ENCODE peak calls at places on chromosomes 12 and 14, in five cellular contexts. S, Z, N, D and A are unnamed samples.

GRCh38 chr14:83485591-83485990 is 1951.9 kb upstream of the SEL1L start:
- DNase-seq in N (no peak), S (no peak), D (no peak), Z (no peak), A (no peak)

GRCh38 chr12:5383961-5384360 is 47.9 kb upstream of the NTF3 start:
- DNase-seq in Z (no peak), D (no peak), S (no peak), N (no peak), A (no peak)

GRCh38 chr12:119180380-119181040 is 1.8 kb downstream of the HSPB8 start:
- DNase-seq in Z (peak), D (no peak), N (no peak), S (peak), A (peak)

GRCh38 chr14:59707778-59708635 is 131.4 kb upstream of the CCDC175 start:
- DNase-seq in D (no peak), S (no peak), Z (no peak), N (no peak), A (no peak)

GRCh38 chr14:73097421-73097820 is 38.9 kb upstream of the PSEN1 start:
- DNase-seq in S (no peak), D (no peak), Z (no peak), N (no peak), A (no peak)

GRCh38 chr12:117036046-117036445 is 63.2 kb downstream of the TESC start:
- DNase-seq in S (no peak), N (no peak), D (no peak), Z (no peak), A (no peak)

GRCh38 chr12:1814266-1814665 is 6.1 kb upstream of the LRTM2 start:
- DNase-seq in N (no peak), S (no peak), Z (no peak), D (no peak), A (no peak)

GRCh38 chr12:124006582-124007170 is 33.7 kb downstream of the ZNF664 start:
- DNase-seq in S (no peak), D (no peak), Z (no peak), N (no peak), A (no peak)

GRCh38 chr14:100764716-100765115 is 38.0 kb downstream of the DLK1 start:
- DNase-seq in Z (peak), S (no peak), N (no peak), D (no peak), A (no peak)

GRCh38 chr12:4156317-4156716 is 117.2 kb upstream of the CCND2 start:
- DNase-seq in N (no peak), Z (no peak), S (no peak), D (no peak), A (no peak)

GRCh38 chr14:33978892-33979612 is 28.2 kb upstream of the EGLN3 start:
- DNase-seq in S (no peak), N (no peak), Z (no peak), D (no peak), A (no peak)

GRCh38 chr12:2358986-2359658 is 306.3 kb downstream of the CACNA1C start:
- DNase-seq in Z (no peak), S (no peak), D (no peak), N (no peak), A (no peak)

GRCh38 chr12:120110550-120111501 is 5.7 kb downstream of the RAB35 start:
- DNase-seq in N (no peak), D (no peak), Z (peak), S (no peak), A (no peak)

GRCh38 chr14:67998804-67999203 is 179.2 kb downstream of the RAD51B start:
- DNase-seq in S (no peak), D (no peak), N (no peak), Z (no peak), A (no peak)

GRCh38 chr14:103679351-103679750 is 35.9 kb downstream of the XRCC3 start:
- DNase-seq in N (no peak), Z (peak), S (peak), D (no peak), A (peak)

GRCh38 chr12:86414201-86414600 is 158.0 kb upstream of the MGAT4C start:
- DNase-seq in S (no peak), D (no peak), N (no peak), Z (no peak), A (no peak)

GRCh38 chr14:51446771-51447170 is 204.9 kb upstream of the FRMD6 start:
- DNase-seq in D (no peak), N (no peak), S (no peak), Z (no peak), A (no peak)

GRCh38 chr12:117985182-117985581 is 16.4 kb upstream of the KSR2 start:
- DNase-seq in Z (no peak), D (no peak), N (no peak), S (no peak), A (no peak)

GRCh38 chr12:128918481-128918880 is 65.2 kb downstream of the GLT1D1 start:
- DNase-seq in N (no peak), Z (no peak), S (no peak), D (no peak), A (no peak)

GRCh38 chr12:123512838-123513665 is 20.5 kb downstream of the RILPL1 start:
- DNase-seq in Z (no peak), S (no peak), D (no peak), N (no peak), A (no peak)

GRCh38 chr12:110561471-110562201 is 21.5 kb downstream of the PPTC7 start:
- DNase-seq in Z (no peak), D (no peak), N (no peak), S (no peak), A (no peak)

GRCh38 chr12:6635856-6636521 is at the start of gene LPAR5:
- DNase-seq in Z (peak), N (no peak), S (no peak), D (peak), A (no peak)

GRCh38 chr12:26633591-26634210 is 199.3 kb downstream of the ITPR2 start:
- DNase-seq in N (no peak), S (no peak), D (no peak), Z (no peak), A (no peak)

GRCh38 chr12:104282109-104282508 is 21.4 kb upstream of the EID3 start:
- DNase-seq in D (no peak), Z (no peak), N (no peak), S (no peak), A (no peak)

GRCh38 chr12:30010071-30011052 is 226.6 kb upstream of the TMTC1 start:
- DNase-seq in S (no peak), N (no peak), D (no peak), Z (no peak), A (no peak)

GRCh38 chr12:66191547-66192126 is 2.6 kb downstream of the IRAK3 start:
- DNase-seq in N (no peak), Z (no peak), S (no peak), D (no peak), A (no peak)

GRCh38 chr12:77003244-77003643 is 62.1 kb downstream of the E2F7 start:
- DNase-seq in N (no peak), Z (no peak), D (no peak), S (no peak), A (no peak)

GRCh38 chr12:48390026-48390425 is 39.3 kb upstream of the ZNF641 start:
- DNase-seq in S (no peak), N (no peak), D (no peak), Z (no peak), A (no peak)

GRCh38 chr12:4037747-4038312 is 164.6 kb upstream of the PARP11 start:
- DNase-seq in Z (no peak), N (no peak), S (peak), D (no peak), A (peak)

GRCh38 chr14:61526405-61527312 is 168.7 kb upstream of the HIF1A start:
- DNase-seq in N (no peak), S (no peak), D (no peak), Z (peak), A (peak)

GRCh38 chr12:27109339-27110023 is 27.1 kb upstream of the C12orf71 start:
- DNase-seq in D (no peak), N (no peak), Z (no peak), S (peak), A (no peak)

GRCh38 chr14:71103662-71104484 is 196.6 kb downstream of the PCNX1 start:
- DNase-seq in Z (no peak), D (peak), N (no peak), S (peak), A (no peak)

GRCh38 chr12:5197127-5197526 is 153.4 kb downstream of the KCNA5 start:
- DNase-seq in Z (no peak), N (no peak), D (no peak), S (no peak), A (no peak)

GRCh38 chr12:21657336-21658077 is at the start of gene LDHB:
- DNase-seq in S (peak), Z (peak), N (peak), D (peak), A (peak)

GRCh38 chr12:49198431-49199155 is 9.7 kb upstream of the TUBA1A start:
- DNase-seq in N (no peak), D (no peak), Z (no peak), S (no peak), A (no peak)